ENCODE peak calls at places on chromosomes 12 and 14, in ten cellular contexts. E, H, S, I, L, R, F, D, X and J are unnamed samples.

GRCh38 chr14:23119362-23120327 is 590 bp upstream of the CEBPE start:
- DNase-seq in E (no peak), I (no peak), X (no peak), F (no peak), S (no peak), R (peak; percentile 68), L (peak; percentile 62), D (no peak), H (no peak), J (no peak)

GRCh38 chr12:118526255-118527095 is 150.1 kb downstream of the SUDS3 start:
- DNase-seq in R (no peak), E (no peak), F (no peak), I (no peak), D (no peak), L (no peak), H (peak; percentile 9), X (no peak), S (no peak), J (no peak)

GRCh38 chr12:99977550-99977949 is 7.2 kb downstream of the ANKS1B start:
- DNase-seq in R (no peak), D (no peak), E (no peak), F (no peak), H (no peak), S (no peak), I (no peak), L (no peak), X (no peak), J (no peak)

GRCh38 chr12:16385779-16386646 is 38.6 kb downstream of the MGST1 start:
- DNase-seq in F (peak; percentile 21), E (no peak), L (no peak), I (peak; percentile 87), D (no peak), R (peak; percentile 71), S (peak; percentile 88), X (peak; percentile 5), H (peak; percentile 17), J (no peak)

GRCh38 chr14:56552615-56553014 is 27.0 kb upstream of the TMEM260 start:
- DNase-seq in D (no peak), R (peak; percentile 82), S (no peak), F (no peak), I (no peak), X (no peak), L (no peak), E (no peak), H (no peak), J (no peak)

GRCh38 chr12:6476496-6476895 is 6.0 kb upstream of the VAMP1 start:
- DNase-seq in F (no peak), R (no peak), S (no peak), L (no peak), D (no peak), E (no peak), I (peak; percentile 53), X (peak; percentile 87), H (no peak), J (no peak)

GRCh38 chr12:122830517-122831214 is 4.6 kb upstream of the HIP1R start:
- DNase-seq in S (no peak), F (no peak), I (peak; percentile 73), R (no peak), H (no peak), L (no peak), E (no peak), X (peak; percentile 55), D (no peak), J (no peak)

GRCh38 chr12:25854991-25855390 is 103.5 kb upstream of the RASSF8 start:
- DNase-seq in I (no peak), H (no peak), E (no peak), L (no peak), S (no peak), X (no peak), D (no peak), R (no peak), F (no peak), J (no peak)

GRCh38 chr12:128077211-128077916 is 189.6 kb upstream of the TMEM132C start:
- DNase-seq in E (no peak), I (no peak), H (no peak), X (no peak), R (no peak), S (no peak), L (no peak), D (no peak), F (no peak), J (no peak)

GRCh38 chr12:68960162-68960501 is 27.2 kb upstream of the CPM start:
- DNase-seq in H (no peak), S (no peak), L (no peak), R (no peak), I (peak; percentile 67), X (no peak), E (no peak), F (no peak), D (no peak), J (no peak)

GRCh38 chr12:123363385-123363742 is 1.3 kb downstream of the SBNO1 start:
- DNase-seq in S (no peak), H (no peak), R (no peak), L (no peak), F (no peak), I (no peak), D (no peak), X (no peak), E (no peak), J (no peak)

GRCh38 chr12:130560321-130560720 is 155.8 kb downstream of the RIMBP2 start:
- DNase-seq in R (no peak), I (no peak), D (no peak), E (no peak), L (no peak), S (no peak), H (no peak), F (no peak), X (no peak), J (no peak)

GRCh38 chr14:104975481-104976197 is 2.5 kb downstream of the AHNAK2 start:
- DNase-seq in X (no peak), E (no peak), D (no peak), S (no peak), L (no peak), R (peak; percentile 81), H (no peak), F (peak; percentile 51), I (no peak), J (peak; percentile 58)

GRCh38 chr12:65609359-65609771 is 214.9 kb upstream of the HMGA2 start:
- DNase-seq in R (no peak), F (no peak), L (no peak), E (no peak), D (no peak), H (no peak), X (peak; percentile 94), S (no peak), I (peak; percentile 61), J (no peak)

GRCh38 chr14:71550367-71550766 is 381.9 kb upstream of the RGS6 start:
- DNase-seq in H (no peak), E (no peak), F (no peak), R (no peak), L (no peak), I (no peak), S (no peak), D (no peak), X (no peak), J (no peak)

GRCh38 chr12:57850924-57851323 is 4.4 kb upstream of the CTDSP2 start:
- DNase-seq in I (no peak), L (no peak), H (no peak), F (no peak), X (no peak), E (no peak), D (no peak), S (no peak), R (peak; percentile 80), J (peak; percentile 57)

GRCh38 chr14:89474464-89474863 is 57.4 kb upstream of the FOXN3 start:
- DNase-seq in I (no peak), L (no peak), S (no peak), H (no peak), F (no peak), R (no peak), E (no peak), D (no peak), X (no peak), J (no peak)

GRCh38 chr12:1865284-1865866 is 45.0 kb downstream of the LRTM2 start:
- DNase-seq in X (no peak), R (peak; percentile 41), E (no peak), D (no peak), S (no peak), L (peak; percentile 55), I (no peak), H (no peak), F (no peak), J (peak; percentile 7)

GRCh38 chr12:597926-598568 is 65.2 kb downstream of the NINJ2 start:
- DNase-seq in L (no peak), S (no peak), X (no peak), H (no peak), R (no peak), D (no peak), E (no peak), I (no peak), F (no peak), J (no peak)
- TF ChIP-seq CTCF in L (no peak), S (no peak), X (no peak), H (no peak), R (no peak), D (no peak), E (no peak), I (no peak), F (no peak), J (no peak)

GRCh38 chr14:94439453-94440057 is 13.0 kb downstream of the SERPINA11 start:
- DNase-seq in L (no peak), I (no peak), F (no peak), X (no peak), S (no peak), H (no peak), D (no peak), E (no peak), R (no peak), J (no peak)
- TF ChIP-seq CTCF in L (no peak), I (no peak), F (no peak), X (no peak), S (no peak), H (no peak), D (peak; percentile 40), E (no peak), R (peak; percentile 62), J (no peak)

GRCh38 chr14:22107734-22108133 is 434.1 kb upstream of the OR4E1 start:
- DNase-seq in X (no peak), F (no peak), S (no peak), D (no peak), R (no peak), E (no peak), L (no peak), I (no peak), H (no peak), J (no peak)

GRCh38 chr14:22106700-22107697 is 433.4 kb upstream of the OR4E1 start:
- DNase-seq in R (no peak), E (no peak), D (no peak), I (no peak), F (no peak), X (no peak), H (no peak), S (no peak), L (no peak), J (no peak)

GRCh38 chr14:22113401-22113800 is 439.8 kb upstream of the OR4E1 start:
- DNase-seq in L (no peak), I (no peak), R (peak; percentile 59), D (no peak), H (no peak), X (no peak), F (no peak), S (no peak), E (no peak), J (no peak)

GRCh38 chr14:22112004-22112403 is 438.4 kb upstream of the OR4E1 start:
- DNase-seq in H (no peak), L (no peak), I (no peak), D (no peak), E (no peak), S (peak; percentile 25), X (no peak), R (peak; percentile 71), F (peak; percentile 59), J (peak; percentile 68)
- TF ChIP-seq CTCF in H (no peak), L (no peak), I (peak; percentile 31), D (peak; percentile 65), E (peak; percentile 52), S (peak; percentile 63), X (peak; percentile 27), R (peak; percentile 82), F (peak; percentile 85), J (peak; percentile 83)

GRCh38 chr12:19760611-19761010 is 321.3 kb downstream of the AEBP2 start:
- DNase-seq in D (no peak), I (no peak), H (no peak), S (no peak), X (no peak), L (no peak), F (no peak), E (no peak), R (no peak), J (no peak)
- TF ChIP-seq CTCF in D (no peak), I (no peak), H (no peak), S (no peak), X (no peak), L (no peak), F (no peak), E (no peak), R (no peak), J (no peak)